ENCODE peak calls at places on chromosomes 5 and 9, in seven cellular contexts. H, V, D, J, A, R and F are unnamed samples.

GRCh38 chr5:14397717-14398116 is 183.9 kb upstream of the OTULINL start:
- DNase-seq in H (no peak), V (no peak), D (no peak), J (peak; percentile 89), A (no peak), R (no peak), F (no peak)

GRCh38 chr5:172097356-172097755 is 90.7 kb downstream of the STK10 start:
- DNase-seq in H (no peak), V (peak; percentile 50), D (no peak), J (no peak), A (peak; percentile 50), R (no peak), F (no peak)

GRCh38 chr9:68552700-68553099 is 12.0 kb upstream of the TMEM252 start:
- DNase-seq in H (no peak), V (no peak), D (no peak), J (peak; percentile 27), A (no peak), R (no peak), F (no peak)

GRCh38 chr9:114989600-114990410 is 59.4 kb upstream of the TNFSF8 start:
- DNase-seq in H (peak; percentile 8), V (no peak), D (peak; percentile 21), J (no peak), A (no peak), R (no peak), F (no peak)

GRCh38 chr5:58886315-58887207 is 303.7 kb downstream of the RAB3C start:
- DNase-seq in H (peak; percentile 39), V (no peak), D (peak; percentile 73), J (peak; percentile 60), A (peak; percentile 75), R (peak; percentile 67), F (peak; percentile 39)

GRCh38 chr9:127785023-127785932 is 556 bp upstream of the CDK9 start:
- DNase-seq in H (peak; percentile 84), V (no peak), D (peak; percentile 88), J (peak; percentile 71), A (peak; percentile 95), R (peak; percentile 92), F (peak; percentile 90)

GRCh38 chr9:29609282-29609681 is 2036.0 kb upstream of the C9orf72 start:
- DNase-seq in H (no peak), V (no peak), D (no peak), J (no peak), A (no peak), R (no peak), F (no peak)

GRCh38 chr9:35566417-35566816 is 38.6 kb upstream of the TESK1 start:
- DNase-seq in H (no peak), V (no peak), D (no peak), J (peak; percentile 81), A (no peak), R (no peak), F (no peak)

GRCh38 chr9:99078731-99079130 is 26.2 kb upstream of the TGFBR1 start:
- DNase-seq in H (no peak), V (no peak), D (no peak), J (no peak), A (no peak), R (no peak), F (no peak)

GRCh38 chr9:111902396-111903147 is 6.0 kb downstream of the UGCG start:
- DNase-seq in H (no peak), V (no peak), D (no peak), J (no peak), A (no peak), R (no peak), F (no peak)

GRCh38 chr5:99453181-99453580 is 524.4 kb upstream of the CHD1 start:
- DNase-seq in H (no peak), V (no peak), D (no peak), J (no peak), A (no peak), R (no peak), F (no peak)

GRCh38 chr5:17802256-17802655 is 168.0 kb downstream of the TAF11L14 start:
- DNase-seq in H (no peak), V (no peak), D (no peak), J (no peak), A (no peak), R (no peak), F (no peak)

GRCh38 chr5:56601641-56602071 is 213.7 kb upstream of the MAP3K1 start:
- DNase-seq in H (no peak), V (no peak), D (no peak), J (peak; percentile 39), A (no peak), R (no peak), F (no peak)

GRCh38 chr5:7434937-7435336 is 39.0 kb downstream of the ADCY2 start:
- DNase-seq in H (no peak), V (no peak), D (no peak), J (no peak), A (no peak), R (no peak), F (no peak)

GRCh38 chr5:147481857-147482256 is 28.0 kb downstream of the DPYSL3 start:
- DNase-seq in H (no peak), V (no peak), D (peak; percentile 29), J (peak; percentile 65), A (no peak), R (no peak), F (no peak)

GRCh38 chr5:100026601-100027000 is 508.6 kb upstream of the FAM174A start:
- DNase-seq in H (no peak), V (no peak), D (no peak), J (no peak), A (no peak), R (no peak), F (no peak)

GRCh38 chr5:129172561-129172960 is 78.0 kb downstream of the ISOC1 start:
- DNase-seq in H (no peak), V (no peak), D (no peak), J (no peak), A (no peak), R (no peak), F (no peak)

GRCh38 chr5:40681351-40682311 is 1.9 kb downstream of the PTGER4 start:
- DNase-seq in H (no peak), V (peak; percentile 94), D (peak; percentile 19), J (peak; percentile 18), A (peak; percentile 80), R (peak; percentile 82), F (no peak)

GRCh38 chr5:135883441-135883840 is 12.2 kb downstream of the IL9 start:
- DNase-seq in H (no peak), V (no peak), D (peak; percentile 32), J (no peak), A (no peak), R (no peak), F (no peak)

GRCh38 chr5:80034559-80034958 is 589 bp upstream of the THBS4 start:
- DNase-seq in H (no peak), V (no peak), D (no peak), J (no peak), A (no peak), R (no peak), F (no peak)

GRCh38 chr5:65790371-65791163 is 68.6 kb downstream of the NLN start:
- DNase-seq in H (no peak), V (no peak), D (no peak), J (no peak), A (no peak), R (peak; percentile 51), F (no peak)

GRCh38 chr5:102815560-102816324 is 60.6 kb downstream of the PAM start:
- DNase-seq in H (no peak), V (no peak), D (no peak), J (peak; percentile 40), A (no peak), R (no peak), F (no peak)

GRCh38 chr9:89116064-89116817 is 62.4 kb downstream of the SHC3 start:
- DNase-seq in H (no peak), V (no peak), D (no peak), J (peak; percentile 93), A (no peak), R (no peak), F (no peak)

GRCh38 chr5:151449836-151450235 is 2.4 kb downstream of the SLC36A1 start:
- DNase-seq in H (no peak), V (no peak), D (no peak), J (no peak), A (no peak), R (no peak), F (no peak)

GRCh38 chr9:4762889-4763521 is 22.0 kb upstream of the AK3 start:
- DNase-seq in H (no peak), V (no peak), D (peak; percentile 41), J (no peak), A (no peak), R (no peak), F (no peak)

DNA sequence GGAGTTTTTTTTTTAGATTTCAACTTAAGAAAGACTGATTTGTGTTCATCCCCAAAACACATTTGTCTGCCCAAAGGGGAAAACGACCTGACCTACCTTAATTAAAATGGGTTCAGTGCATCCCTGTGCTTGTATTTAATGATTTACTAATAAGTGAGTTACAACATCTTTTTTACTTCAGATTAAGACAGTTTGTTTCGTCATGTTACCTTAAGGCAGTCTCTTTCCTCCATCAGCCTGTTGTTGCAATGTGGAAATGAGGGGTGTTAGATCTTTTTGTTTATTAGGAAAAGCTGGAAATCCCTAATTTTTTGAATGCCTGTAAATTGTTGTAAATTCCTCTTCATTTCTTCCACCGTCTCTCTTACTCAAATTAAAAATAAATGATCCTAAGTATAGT is 177.5 kb downstream of the GDNF start:
- DNase-seq in H (no peak), V (no peak), D (no peak), J (peak; percentile 22), A (no peak), R (no peak), F (no peak)
- TF ChIP-seq CTCF in H (no peak), V (no peak), D (no peak), J (no peak), A (no peak), R (no peak), F (no peak)

GRCh38 chr9:126631254-126631653 is 17.5 kb downstream of the LMX1B start:
- DNase-seq in H (no peak), V (no peak), D (no peak), J (no peak), A (no peak), R (no peak), F (no peak)

GRCh38 chr9:126637002-126637849 is 23.5 kb downstream of the LMX1B start:
- DNase-seq in H (no peak), V (no peak), D (no peak), J (no peak), A (no peak), R (no peak), F (no peak)

GRCh38 chr9:126635061-126635460 is 21.3 kb downstream of the LMX1B start:
- DNase-seq in H (no peak), V (no peak), D (no peak), J (no peak), A (no peak), R (no peak), F (no peak)

GRCh38 chr9:126635661-126636439 is 22.1 kb downstream of the LMX1B start:
- DNase-seq in H (no peak), V (no peak), D (no peak), J (no peak), A (no peak), R (no peak), F (no peak)

GRCh38 chr9:126633881-126634558 is 20.3 kb downstream of the LMX1B start:
- DNase-seq in H (no peak), V (no peak), D (no peak), J (no peak), A (no peak), R (no peak), F (no peak)
- TF ChIP-seq CTCF in H (no peak), V (no peak), D (no peak), J (no peak), A (no peak), R (no peak), F (no peak)

GRCh38 chr5:139294372-139295165 is 1.0 kb downstream of the MATR3 start:
- DNase-seq in H (peak; percentile 47), V (no peak), D (peak; percentile 48), J (peak; percentile 77), A (peak; percentile 85), R (peak; percentile 76), F (peak; percentile 73)
- TF ChIP-seq CTCF in H (no peak), V (peak; percentile 72), D (peak; percentile 55), J (peak; percentile 41), A (no peak), R (peak; percentile 6), F (peak; percentile 40)

GRCh38 chr9:16530669-16531461 is 339.6 kb downstream of the BNC2 start:
- DNase-seq in H (no peak), V (no peak), D (no peak), J (no peak), A (no peak), R (peak; percentile 46), F (no peak)
- TF ChIP-seq CTCF in H (no peak), V (no peak), D (no peak), J (no peak), A (no peak), R (no peak), F (no peak)